ENCODE peak calls at places on chromosomes 11 and 22, in five cellular contexts. S, M, X, K and V are unnamed samples. For H3K36me3, the result is how much of the 10 kb centered on the place peaks cover.

GRCh38 chr11:34405079-34405858 is 33.5 kb upstream of the CAT start:
- DNase-seq in S (no peak), M (no peak), X (no peak), K (no peak), V (no peak)

GRCh38 chr22:20646906-20647305 is 127.0 kb upstream of the SERPIND1 start:
- DNase-seq in S (no peak), M (no peak), X (no peak), K (no peak), V (no peak)

GRCh38 chr22:18056161-18056666 is 21.6 kb upstream of the PEX26 start:
- DNase-seq in S (peak), M (no peak), X (no peak), K (peak), V (peak)

GRCh38 chr11:33722579-33723234 is 13.5 kb downstream of the CD59 start:
- DNase-seq in S (peak), M (no peak), X (peak), K (peak), V (no peak)

GRCh38 chr22:49713003-49713402 is 114.7 kb downstream of the BRD1 start:
- DNase-seq in S (no peak), M (no peak), X (no peak), K (no peak), V (peak)

GRCh38 chr22:44408227-44409192 is 89.5 kb downstream of the RTL6 start:
- DNase-seq in S (no peak), M (peak), X (no peak), K (no peak), V (peak)

GRCh38 chr22:49305215-49305965 is 522.3 kb downstream of the BRD1 start:
- DNase-seq in S (peak), M (peak), X (peak), K (no peak), V (peak)

GRCh38 chr22:37627545-37627944 is 11.9 kb upstream of the SH3BP1 start:
- DNase-seq in S (no peak), M (no peak), X (no peak), K (no peak), V (peak)

GRCh38 chr11:64039012-64039665 is 3.4 kb downstream of the FLRT1 start:
- DNase-seq in S (no peak), M (no peak), X (no peak), K (no peak), V (no peak)

GRCh38 chr11:108734956-108735559 is 70.2 kb downstream of the DDX10 start:
- DNase-seq in S (no peak), M (no peak), X (peak), K (peak), V (no peak)

GRCh38 chr11:40030867-40031266 is 1428.6 kb downstream of the LRRC4C start:
- DNase-seq in S (no peak), M (no peak), X (no peak), K (no peak), V (no peak)

GRCh38 chr22:44091021-44091721 is 67.1 kb downstream of the PARVB start:
- DNase-seq in S (no peak), M (no peak), X (no peak), K (no peak), V (no peak)

GRCh38 chr11:90222152-90222458 is 744 bp downstream of the CHORDC1 start:
- DNase-seq in S (no peak), M (no peak), X (no peak), K (no peak), V (no peak)

GRCh38 chr11:44634401-44635281 is 69.2 kb downstream of the CD82 start:
- DNase-seq in S (peak), M (no peak), X (peak), K (peak), V (peak)

GRCh38 chr22:35963237-35963810 is 65.3 kb downstream of the RBFOX2 start:
- DNase-seq in S (no peak), M (no peak), X (no peak), K (no peak), V (no peak)

GRCh38 chr11:123549901-123550619 is 104.4 kb downstream of the SCN3B start:
- DNase-seq in S (no peak), M (no peak), X (no peak), K (peak), V (no peak)

GRCh38 chr11:30017467-30017895 is 651 bp upstream of the KCNA4 start:
- DNase-seq in S (no peak), M (no peak), X (no peak), K (no peak), V (no peak)

GRCh38 chr11:116144387-116144958 is 628.3 kb downstream of the BUD13 start:
- DNase-seq in S (no peak), M (no peak), X (no peak), K (no peak), V (no peak)

GRCh38 chr22:44764974-44765373 is 12.6 kb downstream of the ARHGAP8 start:
- DNase-seq in S (no peak), M (no peak), X (no peak), K (no peak), V (peak)

GRCh38 chr11:77035580-77035979 is 1.4 kb downstream of the B3GNT6 start:
- DNase-seq in S (no peak), M (peak), X (no peak), K (no peak), V (no peak)

GRCh38 chr11:95559899-95560298 is 229.7 kb downstream of the FAM76B start:
- DNase-seq in S (no peak), M (no peak), X (no peak), K (no peak), V (no peak)

GRCh38 chr11:63020671-63021255 is 5.1 kb upstream of the SLC22A8 start:
- DNase-seq in S (no peak), M (no peak), X (peak), K (no peak), V (no peak)

GRCh38 chr22:27801197-27801615 is 350 bp downstream of the MN1 start:
- DNase-seq in S (no peak), M (no peak), X (no peak), K (peak), V (no peak)

GRCh38 chr11:109048098-109048497 is 373.9 kb upstream of the C11orf87 start:
- DNase-seq in S (no peak), M (no peak), X (no peak), K (peak), V (no peak)

GRCh38 chr11:10925149-10925926 is 67.5 kb upstream of the ZBED5 start:
- DNase-seq in S (no peak), M (no peak), X (no peak), K (no peak), V (no peak)

GRCh38 chr11:34825670-34826383 is 90.4 kb downstream of the APIP start:
- DNase-seq in S (no peak), M (no peak), X (peak), K (no peak), V (no peak)

GRCh38 chr11:6209801-6210200 is 4.4 kb downstream of the C11orf42 start:
- DNase-seq in S (no peak), M (no peak), X (no peak), K (no peak), V (no peak)

GRCh38 chr22:43118953-43119458 is 8.5 kb downstream of the BIK start:
- DNase-seq in S (no peak), M (no peak), X (no peak), K (no peak), V (no peak)

GRCh38 chr11:119680899-119681370 is 48.1 kb downstream of the NECTIN1 start:
- DNase-seq in S (peak), M (no peak), X (no peak), K (peak), V (no peak)

GRCh38 chr11:134450186-134450585 is 38.1 kb upstream of the B3GAT1 start:
- DNase-seq in S (no peak), M (no peak), X (no peak), K (no peak), V (no peak)

DNA sequence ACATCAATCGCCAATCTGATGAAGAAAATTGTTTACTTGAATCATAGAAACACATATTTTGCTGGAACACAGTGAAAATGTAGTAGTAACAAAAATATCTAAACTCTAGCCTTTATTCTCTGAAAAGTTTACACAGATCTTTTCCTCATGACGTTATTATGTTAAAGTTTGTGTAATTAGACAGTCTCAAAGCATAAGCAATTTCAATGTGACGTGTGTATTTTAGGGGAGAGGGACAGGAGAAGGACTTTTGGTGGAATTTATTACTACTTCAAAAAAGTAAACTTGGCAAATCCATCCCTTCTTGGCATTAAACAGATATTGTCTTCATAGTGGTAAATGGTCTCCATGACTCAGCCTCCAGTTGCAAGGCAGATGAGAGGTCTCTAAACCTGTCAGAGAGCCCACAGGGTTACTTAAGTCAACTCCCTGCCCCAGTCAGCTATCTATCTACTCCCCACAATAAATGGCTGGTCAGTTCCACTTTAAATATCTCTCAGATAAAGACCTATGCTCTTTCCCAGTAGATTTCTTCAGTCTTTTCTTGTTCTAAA is 249.7 kb upstream of the UBASH3B start:
- DNase-seq in S (no peak), M (no peak), X (no peak), K (peak), V (no peak)
- H3K27ac ChIP-seq in S (no peak), M (no peak), X (no peak), K (peak), V (no peak)

GRCh38 chr11:65652511-65653228 is 10.0 kb downstream of the RELA start:
- DNase-seq in S (peak), M (peak), X (peak), K (peak), V (peak)
- H3K36me3 ChIP-seq in S (half or more), M (half or more), X (half or more), K (under half), V (half or more)

GRCh38 chr22:31968022-31968421 is 23.7 kb downstream of the YWHAH start:
- DNase-seq in S (no peak), M (no peak), X (no peak), K (no peak), V (no peak)

GRCh38 chr22:31973739-31974138 is 29.4 kb downstream of the YWHAH start:
- DNase-seq in S (no peak), M (no peak), X (no peak), K (no peak), V (no peak)

GRCh38 chr22:31972180-31972579 is 27.8 kb downstream of the YWHAH start:
- DNase-seq in S (no peak), M (no peak), X (no peak), K (no peak), V (no peak)

GRCh38 chr22:31969789-31970489 is 25.6 kb downstream of the YWHAH start:
- DNase-seq in S (peak), M (no peak), X (peak), K (peak), V (peak)

GRCh38 chr22:31970490-31971444 is 26.4 kb downstream of the YWHAH start:
- DNase-seq in S (peak), M (peak), X (peak), K (peak), V (peak)
- TF ChIP-seq POLR2A in S (no peak), M (no peak), X (no peak), K (no peak), V (no peak)

DNA sequence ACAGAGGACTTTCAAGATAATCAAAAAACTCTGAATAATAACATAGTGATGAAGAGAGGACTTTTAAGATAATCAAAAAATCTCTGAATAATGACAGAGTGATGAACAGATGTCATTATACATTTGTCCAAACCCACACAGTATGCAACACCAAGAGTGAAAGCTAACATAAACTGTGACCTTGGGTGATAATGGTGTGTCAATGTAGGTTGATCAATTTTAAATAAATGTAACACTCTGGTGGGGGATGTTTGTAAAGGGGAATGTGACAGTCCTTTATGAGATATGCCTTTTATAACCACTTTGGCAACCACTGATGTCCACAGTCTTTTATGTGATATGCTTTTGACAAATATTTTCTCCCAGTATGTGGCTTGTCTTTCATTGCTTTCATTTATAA is 10.3 kb upstream of the OR9G1 start:
- DNase-seq in S (no peak), M (no peak), X (no peak), K (no peak), V (no peak)
- H3K27ac ChIP-seq in S (no peak), M (no peak), X (no peak), K (no peak), V (no peak)

GRCh38 chr11:837990-838307 is 4.4 kb downstream of the POLR2L start:
- DNase-seq in S (no peak), M (no peak), X (no peak), K (no peak), V (no peak)
- H3K36me3 ChIP-seq in S (under half), M (under half), X (half or more), K (half or more), V (under half)

DNA sequence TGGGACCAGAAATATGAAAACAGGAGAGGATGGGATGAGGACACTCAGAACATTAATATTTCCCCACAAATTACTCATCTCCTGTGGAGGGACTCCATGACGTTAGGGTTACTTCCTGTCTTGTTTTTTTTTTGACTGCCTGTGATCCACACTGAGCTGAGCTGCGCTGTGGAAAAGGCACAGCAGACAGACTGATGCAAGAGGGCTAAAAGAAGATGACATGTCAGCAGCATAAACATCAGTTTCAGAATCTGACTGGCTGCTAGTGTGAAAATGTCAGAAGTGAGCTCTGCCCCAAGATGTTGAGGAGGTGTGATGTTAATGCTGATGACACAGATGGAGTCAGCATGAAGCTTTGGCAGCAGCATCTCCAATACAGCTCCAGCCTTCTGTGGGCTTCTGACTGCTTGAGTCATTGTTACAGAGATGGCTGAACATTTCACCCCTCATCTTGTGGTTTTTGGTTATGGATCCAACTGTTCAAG is 286.8 kb downstream of the BLID start:
- DNase-seq in S (peak), M (peak), X (no peak), K (peak), V (no peak)
- TF ChIP-seq POLR2A in S (no peak), M (no peak), X (no peak), K (peak), V (no peak)